ENCODE peak calls at places on chromosomes 6 and 20, in six cellular contexts. M, I, E, H, A and G are unnamed samples.

GRCh38 chr6:88573971-88574370 is 389.4 kb downstream of the RNGTT start:
- DNase-seq in M (no peak), I (no peak), E (no peak), H (no peak), A (no peak), G (no peak)

GRCh38 chr6:75748743-75749538 is at the start of gene MYO6:
- DNase-seq in M (peak), I (peak), E (peak), H (peak), A (peak), G (peak)

GRCh38 chr20:35870541-35871307 is 83.6 kb downstream of the SCAND1 start:
- DNase-seq in M (no peak), I (no peak), E (no peak), H (no peak), A (no peak), G (no peak)

GRCh38 chr20:10521068-10521834 is 86.1 kb downstream of the SLX4IP start:
- DNase-seq in M (peak), I (no peak), E (no peak), H (no peak), A (no peak), G (no peak)

GRCh38 chr6:30789606-30790005 is 45.3 kb upstream of the IER3 start:
- DNase-seq in M (no peak), I (no peak), E (no peak), H (no peak), A (no peak), G (no peak)

GRCh38 chr6:31663087-31663960 is 1.5 kb downstream of the GPANK1 start:
- DNase-seq in M (no peak), I (no peak), E (no peak), H (no peak), A (no peak), G (peak)

GRCh38 chr6:52610745-52611355 is 34.0 kb upstream of the TRAM2 start:
- DNase-seq in M (no peak), I (no peak), E (no peak), H (no peak), A (no peak), G (peak)

GRCh38 chr20:35515949-35516645 is 13.4 kb downstream of the C20orf173 start:
- DNase-seq in M (no peak), I (no peak), E (no peak), H (peak), A (no peak), G (no peak)

GRCh38 chr20:55253765-55254164 is 751.6 kb downstream of the CBLN4 start:
- DNase-seq in M (no peak), I (no peak), E (no peak), H (no peak), A (no peak), G (no peak)

GRCh38 chr6:156866181-156866862 is 89.1 kb downstream of the ARID1B start:
- DNase-seq in M (peak), I (no peak), E (no peak), H (no peak), A (no peak), G (no peak)

GRCh38 chr6:119727504-119728219 is 378.1 kb upstream of the MAN1A1 start:
- DNase-seq in M (no peak), I (no peak), E (no peak), H (peak), A (no peak), G (no peak)

GRCh38 chr6:109296305-109296915 is 85.9 kb downstream of the CD164 start:
- DNase-seq in M (no peak), I (no peak), E (no peak), H (peak), A (no peak), G (no peak)

GRCh38 chr6:74932214-74932923 is 273.5 kb downstream of the COL12A1 start:
- DNase-seq in M (no peak), I (no peak), E (no peak), H (no peak), A (no peak), G (no peak)

GRCh38 chr6:169141706-169142705 is 111.6 kb downstream of the THBS2 start:
- DNase-seq in M (no peak), I (peak), E (no peak), H (no peak), A (no peak), G (no peak)

GRCh38 chr20:1888796-1889463 is 6.3 kb upstream of the SIRPA start:
- DNase-seq in M (no peak), I (no peak), E (no peak), H (no peak), A (no peak), G (no peak)

GRCh38 chr6:30169658-30170614 is 6.6 kb downstream of the TRIM15 start:
- DNase-seq in M (peak), I (no peak), E (no peak), H (no peak), A (no peak), G (peak)

GRCh38 chr6:21377356-21377755 is 216.2 kb upstream of the SOX4 start:
- DNase-seq in M (no peak), I (no peak), E (no peak), H (no peak), A (no peak), G (no peak)

GRCh38 chr20:4814696-4815252 is 93.1 kb downstream of the PRND start:
- DNase-seq in M (peak), I (no peak), E (peak), H (peak), A (no peak), G (no peak)

GRCh38 chr20:61896058-61896961 is 169.4 kb downstream of the TAF4 start:
- DNase-seq in M (peak), I (no peak), E (peak), H (peak), A (peak), G (peak)

GRCh38 chr20:24339179-24339578 is 130.2 kb upstream of the SYNDIG1 start:
- DNase-seq in M (no peak), I (no peak), E (no peak), H (no peak), A (no peak), G (no peak)

GRCh38 chr6:10904015-10904414 is 17.2 kb downstream of the SYCP2L start:
- DNase-seq in M (no peak), I (no peak), E (no peak), H (no peak), A (no peak), G (no peak)

GRCh38 chr20:13744403-13744802 is 40.3 kb downstream of the ESF1 start:
- DNase-seq in M (peak), I (no peak), E (no peak), H (no peak), A (no peak), G (no peak)

GRCh38 chr6:123802351-123802696 is 1.3 kb upstream of the NKAIN2 start:
- DNase-seq in M (no peak), I (no peak), E (no peak), H (no peak), A (no peak), G (no peak)

GRCh38 chr6:47078991-47079390 is 36.9 kb upstream of the ADGRF1 start:
- DNase-seq in M (no peak), I (no peak), E (no peak), H (no peak), A (no peak), G (no peak)

GRCh38 chr20:23655551-23656211 is 17.9 kb upstream of the CST3 start:
- DNase-seq in M (no peak), I (no peak), E (no peak), H (no peak), A (peak), G (no peak)

GRCh38 chr20:21684671-21685070 is 20.8 kb upstream of the PAX1 start:
- DNase-seq in M (no peak), I (no peak), E (no peak), H (no peak), A (no peak), G (no peak)

GRCh38 chr6:167493961-167494697 is 169.2 kb downstream of the TTLL2 start:
- DNase-seq in M (no peak), I (no peak), E (no peak), H (no peak), A (no peak), G (no peak)

GRCh38 chr20:58239216-58239615 is 10.8 kb upstream of the ANKRD60 start:
- DNase-seq in M (no peak), I (no peak), E (no peak), H (no peak), A (no peak), G (no peak)

GRCh38 chr6:150773969-150774368 is 91.5 kb upstream of the MTHFD1L start:
- DNase-seq in M (no peak), I (no peak), E (no peak), H (no peak), A (no peak), G (no peak)

GRCh38 chr20:11012975-11013374 is 339.2 kb upstream of the JAG1 start:
- DNase-seq in M (no peak), I (no peak), E (no peak), H (no peak), A (no peak), G (no peak)

DNA sequence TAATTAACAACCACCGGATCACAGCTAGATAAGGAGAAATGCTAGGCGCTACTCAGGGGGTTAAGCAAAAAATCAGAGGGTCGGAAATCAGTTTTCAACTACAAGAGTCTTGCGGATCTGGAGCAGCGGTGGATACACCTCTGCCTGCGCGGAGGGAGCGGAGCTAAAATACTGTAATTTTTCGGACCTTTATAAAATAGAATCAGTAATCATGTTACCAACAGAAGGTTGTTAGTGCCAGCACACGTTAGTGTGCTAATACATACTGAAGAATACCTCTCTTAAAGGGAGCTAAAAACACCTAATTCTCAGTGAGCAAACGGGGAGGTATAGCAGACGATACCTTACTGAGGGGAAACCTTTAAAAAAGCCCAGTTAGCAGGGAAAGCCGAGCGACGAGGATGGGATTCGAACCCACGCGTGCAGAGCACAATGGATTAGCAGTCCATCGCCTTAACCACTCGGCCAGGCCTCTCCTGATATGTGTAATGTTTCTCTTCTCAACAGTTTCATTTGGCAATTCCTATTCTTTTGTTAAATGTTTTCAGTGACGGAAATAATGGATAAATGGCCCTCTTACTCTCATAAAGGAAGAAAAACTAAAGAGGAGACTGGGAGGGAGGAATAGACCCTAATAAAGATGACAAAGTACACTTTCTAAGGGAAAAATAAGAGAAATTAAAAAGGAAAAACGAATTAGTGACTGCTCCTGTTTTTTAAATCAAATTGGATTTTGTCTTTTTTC is 59.7 kb upstream of the BTN3A2 start:
- DNase-seq in M (peak), I (peak), E (no peak), H (peak), A (peak), G (peak)
- TF ChIP-seq POLR2A in M (no peak), I (no peak), E (no peak), H (no peak), A (no peak), G (no peak)

DNA sequence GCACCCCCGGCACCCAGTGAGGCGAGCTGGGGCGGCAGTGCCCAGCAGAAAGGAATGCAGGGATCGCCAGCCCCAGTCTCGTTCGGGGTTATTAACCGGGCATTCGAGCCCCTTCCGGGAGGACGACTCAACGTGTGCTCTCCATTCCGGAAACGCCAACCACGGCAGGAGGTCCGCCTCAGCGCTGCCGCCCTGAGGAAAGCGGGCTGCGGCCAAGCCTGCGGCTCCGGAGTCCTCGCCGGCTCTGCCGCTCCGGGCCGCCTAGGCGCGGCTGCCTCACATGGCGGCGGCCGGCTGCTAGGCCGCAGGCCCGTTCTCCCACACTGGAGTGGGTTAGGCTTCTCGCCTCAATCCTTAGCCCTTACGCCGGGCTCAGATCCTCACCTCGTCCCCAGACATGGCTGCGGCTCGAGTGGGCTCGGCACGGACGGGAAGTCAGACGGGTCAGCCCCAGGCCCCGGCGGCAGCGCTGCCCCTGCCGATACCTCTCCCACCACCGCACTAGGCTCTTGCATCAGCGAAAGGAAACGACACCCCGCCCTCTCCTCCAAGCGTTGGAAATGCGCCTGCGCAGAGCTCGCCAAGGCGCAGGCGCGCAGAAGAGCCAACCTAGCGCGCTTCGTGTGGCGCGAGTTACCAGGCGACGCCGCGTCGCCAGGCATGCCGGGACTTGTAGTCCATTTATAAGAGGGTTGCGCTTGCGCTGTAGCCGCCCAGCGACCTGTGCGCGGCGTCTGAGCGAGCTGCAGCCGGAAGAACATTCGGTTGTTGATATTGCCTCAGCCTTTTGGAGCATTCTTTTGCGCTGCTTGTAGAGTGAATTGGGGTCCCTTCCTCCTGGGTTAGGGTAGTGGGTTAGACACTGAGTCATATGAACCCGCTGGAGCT is at the start of gene EIF2S2:
- DNase-seq in M (peak), I (peak), E (peak), H (peak), A (peak), G (peak)
- TF ChIP-seq POLR2A in M (peak), I (peak), E (peak), H (peak), A (peak), G (peak)

GRCh38 chr6:35495258-35496035 is 1.4 kb downstream of the TEAD3 start:
- DNase-seq in M (no peak), I (peak), E (no peak), H (no peak), A (no peak), G (no peak)

GRCh38 chr6:35498407-35499045 is 1.6 kb upstream of the TEAD3 start:
- DNase-seq in M (no peak), I (peak), E (no peak), H (no peak), A (no peak), G (peak)

GRCh38 chr6:35497571-35498406 is 910 bp upstream of the TEAD3 start:
- DNase-seq in M (peak), I (peak), E (no peak), H (peak), A (peak), G (peak)

GRCh38 chr6:35496036-35496850 is 636 bp downstream of the TEAD3 start:
- DNase-seq in M (no peak), I (peak), E (no peak), H (peak), A (no peak), G (peak)

DNA sequence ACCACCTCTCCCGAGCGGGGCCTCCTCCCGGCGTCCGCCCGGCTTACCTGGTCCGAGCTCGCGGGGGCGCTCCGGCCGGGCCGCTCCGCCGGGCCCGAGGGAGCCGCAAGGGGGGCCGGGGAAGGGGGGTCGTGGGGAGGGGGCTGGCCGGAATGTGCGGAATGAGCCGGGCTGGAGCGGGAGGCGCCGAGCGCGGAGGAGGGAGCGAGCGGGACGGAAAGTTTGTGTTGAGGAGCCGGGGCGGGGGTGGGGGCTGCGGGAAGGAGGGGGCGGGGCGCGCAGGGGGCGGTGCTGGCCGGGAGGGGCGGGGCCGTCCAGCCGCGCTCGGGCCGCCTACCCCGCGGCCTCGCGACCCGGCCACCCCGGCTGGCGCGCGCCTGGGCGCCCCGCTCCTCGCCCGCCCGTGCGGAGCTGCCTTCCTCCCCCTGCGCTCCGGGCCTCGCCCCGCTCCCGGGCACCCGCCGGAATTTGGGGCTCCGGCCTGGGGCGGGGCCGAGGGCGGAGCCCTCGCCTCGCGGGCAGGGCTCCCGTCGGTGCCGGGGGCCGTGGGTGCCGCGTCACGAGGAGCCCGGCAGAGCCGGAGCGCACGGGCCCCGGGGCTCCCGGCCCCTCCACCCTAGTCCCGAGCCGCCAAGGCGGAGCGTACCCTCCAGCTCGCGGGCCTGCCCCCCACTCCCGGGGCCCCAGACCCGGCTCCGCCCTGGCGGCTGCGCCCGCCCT is at the start of gene TEAD3:
- DNase-seq in M (no peak), I (peak), E (peak), H (peak), A (no peak), G (peak)
- TF ChIP-seq POLR2A in M (no peak), I (no peak), E (no peak), H (no peak), A (peak), G (no peak)

GRCh38 chr20:47352332-47353223 is 3.9 kb downstream of the ZMYND8 start:
- DNase-seq in M (peak), I (peak), E (no peak), H (peak), A (no peak), G (peak)
- TF ChIP-seq POLR2A in M (peak), I (no peak), E (no peak), H (no peak), A (no peak), G (peak)

GRCh38 chr6:44264154-44265002 is 973 bp downstream of the NFKBIE start:
- DNase-seq in M (no peak), I (peak), E (peak), H (peak), A (no peak), G (no peak)

GRCh38 chr6:44263357-44264100 is 1.8 kb downstream of the NFKBIE start:
- DNase-seq in M (peak), I (peak), E (no peak), H (no peak), A (no peak), G (no peak)

GRCh38 chr6:44265843-44266233 is 487 bp upstream of the NFKBIE start:
- DNase-seq in M (no peak), I (peak), E (no peak), H (no peak), A (no peak), G (no peak)

GRCh38 chr6:44266347-44266746 is 996 bp upstream of the NFKBIE start:
- DNase-seq in M (no peak), I (peak), E (peak), H (no peak), A (no peak), G (no peak)

DNA sequence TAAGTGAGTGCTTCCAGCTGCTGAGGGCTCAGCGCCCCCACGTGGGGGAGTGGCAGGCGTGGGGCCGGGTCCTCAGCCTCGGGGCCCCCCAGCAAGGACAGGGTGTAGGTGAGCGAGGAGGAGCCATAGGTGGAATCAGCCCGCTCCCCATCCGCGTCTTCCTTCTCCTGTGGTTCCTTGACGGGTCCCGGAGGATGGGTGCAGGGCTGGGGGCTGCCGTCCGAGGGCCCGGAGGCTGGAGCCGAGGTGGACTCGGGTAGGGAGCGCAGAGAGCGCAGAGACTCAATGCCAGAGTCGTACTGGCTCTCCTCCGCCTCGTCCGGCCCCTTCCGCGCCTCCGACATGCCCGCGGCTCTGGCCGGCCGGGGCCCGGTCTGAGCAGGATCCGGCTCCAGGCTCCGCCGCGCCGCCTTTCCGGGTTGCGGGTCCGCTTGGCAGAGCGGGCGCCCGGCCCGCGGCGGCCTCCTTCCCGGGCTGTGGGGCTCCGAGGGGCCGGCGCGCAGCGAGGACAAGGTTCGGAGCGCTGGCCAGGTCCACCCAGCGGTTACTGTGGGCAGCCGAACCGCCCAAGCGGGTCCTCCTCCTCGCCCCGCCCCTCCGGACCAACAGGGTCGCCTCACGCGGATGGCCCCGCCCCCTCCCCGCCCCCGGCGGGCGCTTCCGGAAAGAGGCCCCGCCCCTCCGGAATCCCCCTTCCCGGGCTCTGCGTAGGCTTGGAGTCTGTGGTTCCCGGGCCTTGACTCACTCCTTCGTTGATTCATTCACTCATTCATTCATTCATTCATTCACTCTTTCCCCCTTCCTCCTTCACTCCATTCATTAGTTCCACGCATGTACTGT is at the start of gene NFKBIE:
- DNase-seq in M (peak), I (peak), E (peak), H (peak), A (peak), G (peak)
- TF ChIP-seq POLR2A in M (peak), I (peak), E (peak), H (no peak), A (peak), G (peak)